ENCODE peak calls at places on chromosomes 6 and 20, in five cellular contexts. O is HCT116, D is SK-N-SH, Y is K562, I is Panc1. M is an unnamed sample.

GRCh38 chr20:33443006-33443511 is 504 bp downstream of the SNTA1 start:
- DNase-seq in I (no peak), Y (peak), D (no peak), O (no peak), M (no peak)

GRCh38 chr6:138160329-138161117 is 1.2 kb upstream of the ARFGEF3 start:
- DNase-seq in I (no peak), Y (no peak), D (no peak), O (no peak), M (no peak)

GRCh38 chr6:83038246-83038645 is 27.4 kb downstream of the UBE3D start:
- DNase-seq in O (no peak), Y (no peak), D (no peak), I (no peak), M (no peak)

GRCh38 chr6:56399250-56399671 is 151.9 kb upstream of the COL21A1 start:
- DNase-seq in Y (no peak), D (no peak), O (no peak), I (no peak), M (peak)

GRCh38 chr6:16511723-16512584 is 249.3 kb downstream of the ATXN1 start:
- DNase-seq in D (no peak), Y (no peak), O (peak), I (no peak), M (no peak)

GRCh38 chr6:28812778-28813569 is 110.8 kb downstream of the TRIM27 start:
- DNase-seq in D (no peak), I (no peak), Y (no peak), O (no peak), M (no peak)

GRCh38 chr6:163790296-163790840 is 375.9 kb downstream of the QKI start:
- DNase-seq in Y (no peak), O (no peak), I (no peak), D (no peak), M (no peak)

GRCh38 chr20:39117486-39117885 is 155.3 kb downstream of the DHX35 start:
- DNase-seq in I (no peak), Y (no peak), D (no peak), O (peak), M (peak)

GRCh38 chr6:64293298-64293697 is 657.7 kb downstream of the PHF3 start:
- DNase-seq in O (no peak), Y (no peak), I (no peak), D (no peak), M (no peak)

GRCh38 chr20:14116037-14116436 is 120.7 kb downstream of the MACROD2 start:
- DNase-seq in I (no peak), D (no peak), Y (no peak), O (no peak), M (no peak)

GRCh38 chr20:43725666-43726065 is 1.1 kb downstream of the GTSF1L start:
- DNase-seq in Y (no peak), O (no peak), D (no peak), I (no peak), M (no peak)

GRCh38 chr6:78436335-78436734 is 431.0 kb upstream of the IRAK1BP1 start:
- DNase-seq in D (no peak), Y (no peak), O (peak), I (no peak), M (peak)

GRCh38 chr20:39356913-39357312 is 394.8 kb downstream of the DHX35 start:
- DNase-seq in I (no peak), D (no peak), Y (no peak), O (no peak), M (no peak)

GRCh38 chr6:82237013-82237412 is 10.5 kb downstream of the IBTK start:
- DNase-seq in Y (no peak), I (no peak), D (peak), O (no peak), M (no peak)

GRCh38 chr6:2733324-2733723 is 17.4 kb downstream of the MYLK4 start:
- DNase-seq in D (no peak), I (no peak), O (no peak), Y (peak), M (no peak)

GRCh38 chr6:125174626-125175025 is 21.1 kb downstream of the TPD52L1 start:
- DNase-seq in Y (no peak), D (no peak), O (no peak), I (no peak), M (peak)

GRCh38 chr6:119627908-119628669 is 278.5 kb upstream of the MAN1A1 start:
- DNase-seq in I (no peak), Y (peak), O (no peak), D (no peak), M (no peak)

GRCh38 chr6:83615025-83615999 is 93.6 kb downstream of the SNAP91 start:
- DNase-seq in I (peak), Y (peak), D (peak), O (peak), M (peak)

GRCh38 chr20:44170796-44171410 is 16.1 kb downstream of the JPH2 start:
- DNase-seq in D (no peak), I (no peak), Y (no peak), O (no peak), M (no peak)

GRCh38 chr20:6566821-6567220 is 200.7 kb upstream of the BMP2 start:
- DNase-seq in I (no peak), Y (no peak), D (no peak), O (no peak), M (no peak)

GRCh38 chr6:135250751-135251356 is 69.7 kb downstream of the MYB start:
- DNase-seq in O (no peak), D (no peak), Y (no peak), I (no peak), M (peak)
- TF ChIP-seq SIN3A in O (no peak), D (no peak), Y (no peak), I (no peak), M (no peak)

GRCh38 chr6:165782812-165783211 is 119.8 kb upstream of the PDE10A start:
- DNase-seq in Y (no peak), D (no peak), O (no peak), I (no peak), M (no peak)
- TF ChIP-seq SIN3A in Y (no peak), D (no peak), O (no peak), I (no peak), M (no peak)

GRCh38 chr20:41167481-41168253 is 30.3 kb downstream of the PLCG1 start:
- DNase-seq in I (no peak), O (no peak), D (no peak), Y (no peak), M (no peak)
- TF ChIP-seq SIN3A in I (no peak), O (no peak), D (no peak), Y (no peak), M (no peak)

GRCh38 chr20:51500936-51501335 is 41.6 kb downstream of the NFATC2 start:
- DNase-seq in Y (no peak), O (no peak), I (no peak), D (no peak), M (no peak)
- TF ChIP-seq SIN3A in Y (no peak), O (no peak), I (no peak), D (no peak), M (no peak)

GRCh38 chr6:97141756-97142155 is 141.3 kb downstream of the MMS22L start:
- DNase-seq in D (no peak), I (no peak), O (no peak), Y (no peak), M (no peak)

GRCh38 chr6:97138581-97138980 is 144.4 kb downstream of the MMS22L start:
- DNase-seq in Y (no peak), I (no peak), D (no peak), O (no peak), M (no peak)

GRCh38 chr6:97133071-97133470 is 149.9 kb downstream of the MMS22L start:
- DNase-seq in I (no peak), D (peak), Y (no peak), O (no peak), M (no peak)

DNA sequence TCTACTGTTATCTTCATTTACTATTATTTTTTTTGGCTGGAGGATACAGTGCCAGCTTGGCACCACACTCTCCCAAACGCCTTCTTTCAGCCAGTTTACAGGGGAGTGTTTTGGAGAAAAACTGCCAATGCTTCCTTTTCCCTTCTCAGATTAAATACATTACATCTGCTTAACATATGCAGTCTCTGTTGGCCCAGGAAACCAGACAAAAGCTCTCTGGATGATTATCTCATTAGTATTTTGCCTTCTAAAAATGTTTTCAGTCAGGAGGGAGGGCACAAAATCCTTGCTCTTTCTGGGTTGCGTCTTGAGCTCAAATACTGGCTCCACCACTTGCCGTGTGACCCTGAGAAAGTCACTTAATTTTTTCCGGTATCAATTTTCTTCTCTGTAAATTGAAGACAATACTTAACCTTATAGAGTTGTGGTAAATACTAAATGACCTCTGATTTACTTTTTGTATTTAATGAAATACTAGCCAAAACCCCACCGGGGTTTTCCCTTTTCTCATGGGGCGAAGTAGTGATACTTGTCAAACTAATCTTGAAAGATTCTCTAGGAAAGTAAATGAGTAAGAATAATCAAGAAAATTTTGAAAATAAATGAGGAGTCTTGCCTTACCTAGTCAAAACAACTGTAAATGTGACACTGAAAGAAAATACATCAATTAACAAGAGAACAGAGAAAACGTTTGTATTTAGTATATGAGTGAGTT is 146.2 kb downstream of the MMS22L start:
- DNase-seq in O (no peak), Y (no peak), D (peak), I (no peak), M (no peak)
- TF ChIP-seq SIN3A in O (no peak), Y (no peak), D (no peak), I (no peak), M (no peak)

GRCh38 chr6:150491796-150492142 is 107.9 kb upstream of the PLEKHG1 start:
- DNase-seq in O (no peak), D (no peak), I (no peak), Y (no peak), M (no peak)

GRCh38 chr6:150492507-150492906 is 107.2 kb upstream of the PLEKHG1 start:
- DNase-seq in O (peak), I (no peak), D (no peak), Y (peak), M (no peak)

GRCh38 chr6:150492941-150493340 is 106.7 kb upstream of the PLEKHG1 start:
- DNase-seq in O (no peak), D (no peak), Y (no peak), I (no peak), M (no peak)

GRCh38 chr6:150490586-150490985 is 109.1 kb upstream of the PLEKHG1 start:
- DNase-seq in I (no peak), D (no peak), O (peak), Y (no peak), M (no peak)

DNA sequence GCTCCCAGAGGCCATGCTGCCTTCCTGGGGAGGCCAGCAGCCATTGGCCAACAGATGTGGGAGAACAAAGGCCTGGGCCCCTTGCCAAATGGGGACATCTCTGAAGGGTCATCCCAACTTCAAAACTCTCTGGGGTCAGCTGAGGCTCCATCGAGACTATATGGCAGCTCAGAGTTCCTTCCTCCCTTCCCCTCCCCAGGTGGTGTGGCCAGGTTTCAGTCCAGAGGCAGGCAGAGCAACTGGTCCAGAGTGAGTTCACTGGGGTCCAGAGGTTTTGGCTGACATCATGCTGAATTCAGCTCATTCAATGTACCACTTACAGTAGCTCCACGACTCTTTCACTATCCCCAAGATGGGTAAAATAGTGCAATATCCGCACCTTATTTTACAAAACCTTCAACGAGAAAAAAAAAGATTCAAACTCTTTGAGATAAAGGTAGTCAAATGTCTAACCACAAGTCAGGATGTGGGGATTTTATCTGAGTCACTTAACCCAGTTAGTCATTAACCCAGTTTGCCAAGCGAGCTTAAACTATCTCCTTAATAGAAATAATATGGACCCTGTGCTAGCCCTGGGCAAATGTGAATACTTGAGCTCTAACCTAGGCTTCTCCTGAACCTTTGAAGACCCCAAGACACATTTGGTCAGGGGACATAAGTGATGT is 108.4 kb upstream of the PLEKHG1 start:
- DNase-seq in O (peak), Y (no peak), D (no peak), I (no peak), M (no peak)
- TF ChIP-seq SIN3A in O (no peak), Y (no peak), D (no peak), I (no peak), M (no peak)

DNA sequence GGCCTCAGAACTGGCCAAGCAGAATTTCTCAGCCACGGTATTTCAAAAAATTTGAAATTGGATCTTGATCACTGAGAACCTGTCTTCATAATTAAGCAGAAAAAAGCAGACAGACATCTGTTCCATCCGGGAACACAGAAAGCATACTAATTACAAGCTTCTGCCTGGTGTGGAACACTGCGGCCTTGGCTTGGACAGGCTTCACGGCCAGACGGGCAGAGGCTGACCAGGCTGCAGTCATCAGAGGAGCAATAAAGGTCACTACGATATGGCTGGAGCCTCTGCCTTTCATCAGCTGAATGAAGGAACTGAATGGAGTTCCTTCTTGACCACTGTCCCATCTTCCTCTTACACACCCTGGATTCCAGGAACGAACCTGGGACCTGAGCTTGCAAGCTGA is 3.9 kb upstream of the NRSN1 start:
- DNase-seq in O (no peak), I (no peak), D (peak), Y (no peak), M (no peak)
- TF ChIP-seq SIN3A in O (no peak), I (no peak), D (no peak), Y (no peak), M (no peak)

GRCh38 chr20:34710861-34711574 is 6.9 kb downstream of the TP53INP2 start:
- DNase-seq in I (no peak), O (no peak), D (no peak), Y (no peak), M (no peak)

GRCh38 chr20:34708621-34709043 is 4.5 kb downstream of the TP53INP2 start:
- DNase-seq in Y (peak), I (no peak), D (peak), O (no peak), M (no peak)

GRCh38 chr20:34710568-34710839 is 6.4 kb downstream of the TP53INP2 start:
- DNase-seq in D (no peak), I (no peak), Y (no peak), O (no peak), M (no peak)

GRCh38 chr20:34709044-34709835 is 5.1 kb downstream of the TP53INP2 start:
- DNase-seq in Y (peak), D (peak), I (no peak), O (peak), M (no peak)

GRCh38 chr20:34709836-34710567 is 5.9 kb downstream of the TP53INP2 start:
- DNase-seq in Y (peak), I (no peak), D (peak), O (peak), M (no peak)
- TF ChIP-seq SIN3A in Y (no peak), I (no peak), D (peak), O (no peak), M (no peak)

DNA sequence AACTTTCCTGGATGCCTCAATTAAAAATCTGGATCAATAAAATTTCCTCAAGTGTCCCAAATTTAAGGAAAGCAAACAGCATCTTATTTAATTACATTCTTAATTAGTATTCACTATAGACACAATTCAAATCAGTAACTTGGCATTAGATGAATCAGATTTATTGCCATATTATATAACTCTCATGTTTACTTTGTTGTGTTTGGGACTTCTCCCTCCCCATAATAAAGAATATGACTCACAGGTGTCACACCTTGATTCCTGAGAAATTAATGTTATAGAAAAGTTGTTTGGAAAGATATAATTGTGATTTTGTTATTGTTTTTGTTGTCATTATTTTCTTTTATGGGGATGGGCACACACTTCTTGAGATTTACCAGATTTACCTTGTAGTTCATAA is 18.4 kb downstream of the EYA4 start:
- DNase-seq in O (no peak), I (no peak), Y (no peak), D (no peak), M (no peak)
- TF ChIP-seq SIN3A in O (no peak), I (no peak), Y (no peak), D (no peak), M (no peak)

GRCh38 chr6:140050232-140050995 is 676.0 kb upstream of the CITED2 start:
- DNase-seq in D (peak), O (no peak), Y (no peak), I (no peak), M (peak)

GRCh38 chr6:140048202-140048790 is 673.8 kb upstream of the CITED2 start:
- DNase-seq in D (no peak), I (no peak), Y (no peak), O (no peak), M (no peak)

GRCh38 chr6:140047321-140047720 is 672.9 kb upstream of the CITED2 start:
- DNase-seq in O (no peak), I (no peak), Y (no peak), D (no peak), M (no peak)

GRCh38 chr6:140052757-140053729 is 678.6 kb upstream of the CITED2 start:
- DNase-seq in Y (peak), I (no peak), O (no peak), D (no peak), M (no peak)

DNA sequence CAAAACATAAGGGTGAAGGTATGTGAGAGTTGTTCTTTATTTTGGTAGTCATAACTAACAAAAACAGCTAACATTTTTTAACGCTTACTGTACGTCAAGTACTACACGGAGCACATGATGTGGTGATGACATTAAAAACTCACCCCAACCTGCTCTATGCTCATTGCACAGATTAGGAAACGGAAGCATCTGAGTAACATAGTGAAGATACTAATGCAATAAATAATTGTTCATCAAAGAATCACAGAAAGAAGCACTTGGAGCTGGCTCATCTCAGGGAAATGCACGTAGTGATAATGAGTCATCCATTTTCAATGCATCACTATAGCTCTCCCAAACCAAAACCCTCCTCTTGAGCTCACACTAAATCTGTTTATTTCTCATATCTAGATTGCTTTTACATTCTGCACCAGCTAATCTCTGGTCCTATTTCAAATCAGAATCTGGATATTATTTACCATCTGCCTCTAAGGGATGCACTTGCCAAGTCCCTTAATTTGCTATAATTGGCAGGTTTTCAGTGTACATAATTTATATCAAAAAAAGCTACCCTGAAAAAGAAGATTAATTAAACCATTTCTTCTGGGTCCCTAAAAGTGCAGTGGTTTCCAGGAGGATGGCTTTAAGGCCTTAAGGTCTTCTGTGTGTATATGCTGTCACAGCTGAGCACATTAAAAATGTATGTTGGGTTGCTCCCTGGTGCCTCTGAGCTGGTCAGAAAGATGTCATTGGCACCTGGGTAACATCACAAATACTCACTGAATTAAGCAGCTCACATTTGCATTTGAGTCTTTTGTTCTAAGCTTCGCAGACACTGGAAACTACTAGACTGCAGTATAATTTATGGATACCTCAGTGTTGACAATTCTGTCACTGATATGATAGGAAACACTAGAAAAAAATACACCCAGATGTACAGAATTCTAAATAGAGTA is 677.3 kb upstream of the CITED2 start:
- DNase-seq in Y (no peak), D (peak), O (no peak), I (no peak), M (no peak)
- TF ChIP-seq SIN3A in Y (no peak), D (no peak), O (no peak), I (no peak), M (no peak)

M was measured in HepG2.